ENCODE peak calls at places on chromosomes 11 and 22, in six cellular contexts. V, H, I, L, U and K are unnamed samples.

GRCh38 chr11:121681536-121681935 is 228.8 kb upstream of the SORL1-AS1 start:
- DNase-seq in V (no peak), H (peak; percentile 40), I (no peak), L (no peak), U (no peak), K (no peak)

GRCh38 chr22:45208993-45209838 is 31.5 kb downstream of the KIAA0930 start:
- DNase-seq in L (peak; percentile 66), I (peak; percentile 55), V (peak; percentile 97), U (no peak), H (peak; percentile 91), K (peak; percentile 92)

GRCh38 chr11:127273593-127274327 is 273.2 kb upstream of the KIRREL3 start:
- DNase-seq in L (no peak), I (no peak), H (no peak), U (no peak), V (no peak), K (no peak)

GRCh38 chr11:102138677-102139076 is 28.4 kb downstream of the YAP1 start:
- DNase-seq in L (no peak), I (no peak), U (peak; percentile 46), V (no peak), H (peak; percentile 92), K (peak; percentile 85)

GRCh38 chr22:47586038-47586437 is 823.6 kb downstream of the TBC1D22A start:
- DNase-seq in U (no peak), I (no peak), V (no peak), H (no peak), L (no peak), K (no peak)

GRCh38 chr11:47511927-47512326 is 41.0 kb downstream of the CELF1 start:
- DNase-seq in L (no peak), V (no peak), H (no peak), U (no peak), I (no peak), K (peak; percentile 54)

GRCh38 chr11:128448981-128449713 is 138.2 kb downstream of the ETS1 start:
- DNase-seq in L (no peak), I (no peak), U (no peak), V (no peak), H (no peak), K (no peak)

GRCh38 chr22:39655736-39656285 is 85.3 kb downstream of the CACNA1I start:
- DNase-seq in H (no peak), V (no peak), I (no peak), U (no peak), L (no peak), K (no peak)

GRCh38 chr11:102177974-102178631 is 67.9 kb downstream of the YAP1 start:
- DNase-seq in L (no peak), H (peak; percentile 94), I (no peak), U (peak; percentile 68), V (no peak), K (peak; percentile 97)

GRCh38 chr11:17827006-17827405 is 92.4 kb downstream of the KCNC1 start:
- DNase-seq in L (no peak), H (no peak), U (no peak), I (peak; percentile 21), V (no peak), K (no peak)

GRCh38 chr11:77113382-77114088 is 10.9 kb downstream of the OMP start:
- DNase-seq in H (peak; percentile 38), V (peak; percentile 75), U (no peak), L (peak; percentile 61), I (peak; percentile 31), K (peak; percentile 50)

GRCh38 chr11:130583866-130584265 is 135.4 kb downstream of the ADAMTS15 start:
- DNase-seq in L (no peak), H (no peak), I (no peak), V (no peak), U (no peak), K (no peak)

GRCh38 chr11:74278721-74279148 is 32.7 kb downstream of the P4HA3 start:
- DNase-seq in V (no peak), L (no peak), H (peak; percentile 100), U (no peak), I (no peak), K (peak; percentile 88)

GRCh38 chr11:104614117-104614716 is 284.0 kb downstream of the CASP12 start:
- DNase-seq in V (no peak), U (no peak), L (no peak), I (no peak), H (no peak), K (no peak)

GRCh38 chr11:10461276-10461790 is 6.3 kb downstream of the AMPD3 start:
- DNase-seq in L (peak; percentile 12), H (no peak), V (no peak), I (no peak), U (no peak), K (no peak)

GRCh38 chr11:30876656-30877371 is 290.7 kb upstream of the MPPED2 start:
- DNase-seq in U (no peak), V (no peak), I (no peak), L (no peak), H (no peak), K (no peak)

GRCh38 chr11:19093976-19094375 is 23.0 kb upstream of the ZDHHC13 start:
- DNase-seq in I (no peak), H (no peak), V (no peak), L (no peak), U (peak; percentile 47), K (peak; percentile 66)

GRCh38 chr11:16191212-16191851 is 165.0 kb downstream of the SOX6 start:
- DNase-seq in U (no peak), V (no peak), L (no peak), H (peak; percentile 18), I (no peak), K (no peak)

GRCh38 chr22:27670701-27671412 is 130.7 kb downstream of the MN1 start:
- DNase-seq in L (peak; percentile 87), H (no peak), V (peak; percentile 78), I (peak; percentile 90), U (no peak), K (peak; percentile 42)

GRCh38 chr11:19218801-19219460 is 17.1 kb upstream of the CSRP3 start:
- DNase-seq in I (no peak), L (no peak), U (no peak), H (no peak), V (no peak), K (no peak)

GRCh38 chr22:42964994-42965699 is 49.8 kb downstream of the PACSIN2 start:
- DNase-seq in V (no peak), U (no peak), H (peak; percentile 45), I (no peak), L (peak; percentile 54), K (peak; percentile 29)

GRCh38 chr11:114183041-114183511 is 113.1 kb upstream of the NNMT start:
- DNase-seq in H (no peak), I (no peak), U (no peak), L (no peak), V (no peak), K (peak; percentile 17)

GRCh38 chr22:43631201-43631600 is 180.9 kb downstream of the EFCAB6 start:
- DNase-seq in H (no peak), L (no peak), I (no peak), U (no peak), V (no peak), K (no peak)

GRCh38 chr11:93659841-93660240 is 1.6 kb upstream of the CEP295 start:
- DNase-seq in H (peak; percentile 36), I (no peak), V (no peak), L (no peak), U (no peak), K (no peak)

GRCh38 chr11:32435511-32435946 is at the start of gene WT1:
- DNase-seq in I (no peak), L (peak; percentile 82), U (no peak), H (no peak), V (peak; percentile 84), K (no peak)

GRCh38 chr11:106724293-106724892 is 293.9 kb downstream of the GUCY1A2 start:
- DNase-seq in I (no peak), U (peak; percentile 44), L (no peak), H (peak; percentile 6), V (no peak), K (peak; percentile 35)

GRCh38 chr11:16456366-16456765 is 100.0 kb upstream of the SOX6 start:
- DNase-seq in U (no peak), V (no peak), L (no peak), H (peak; percentile 11), I (no peak), K (no peak)

DNA sequence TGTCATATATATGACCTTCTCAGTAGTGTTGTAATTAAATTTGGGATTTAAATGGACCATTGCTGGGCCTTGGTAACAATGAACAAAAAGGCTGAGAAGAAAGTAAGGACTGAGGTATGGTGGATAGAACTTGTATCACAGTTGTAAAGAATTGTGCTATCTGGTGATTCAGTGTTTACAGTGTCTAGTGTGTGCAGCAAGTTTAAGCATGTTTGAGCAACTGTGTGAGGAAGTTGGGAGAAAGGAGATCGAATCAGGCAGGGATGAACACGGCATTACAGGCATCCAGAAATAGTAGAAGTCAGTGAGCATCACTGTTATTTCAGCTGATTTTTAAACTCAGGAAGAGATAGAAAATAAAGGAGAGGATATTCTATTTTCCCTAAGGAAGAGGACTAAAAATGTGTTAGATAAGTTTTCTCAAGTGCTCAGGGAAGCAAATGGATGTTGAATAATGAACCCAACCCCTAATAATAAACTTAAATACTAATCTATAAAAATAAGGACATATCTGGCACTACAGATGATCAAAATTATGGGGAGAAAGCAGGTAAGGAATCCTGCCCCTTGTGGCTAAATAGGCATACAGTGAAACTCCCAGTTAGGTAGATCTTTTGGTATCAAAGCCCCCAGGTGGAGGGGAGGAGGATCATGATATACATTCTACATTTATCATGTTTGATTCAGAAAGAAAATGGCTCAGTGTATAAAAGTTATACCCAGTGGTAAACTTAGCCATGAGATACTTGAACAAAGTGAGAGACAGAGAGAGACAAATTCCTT is 361.0 kb upstream of the ANO3 start:
- DNase-seq in L (no peak), H (no peak), I (no peak), V (no peak), U (no peak), K (no peak)
- H3K14ac ChIP-seq in L (no peak overlapping the region), H (no peak overlapping the region), I (no peak overlapping the region), V (no peak overlapping the region), U (no peak overlapping the region), K (no peak overlapping the region)

GRCh38 chr11:117232022-117232878 is at the start of the genes PCSK7 and RNF214:
- DNase-seq in H (peak; percentile 61), V (peak; percentile 88), L (peak; percentile 82), I (peak; percentile 88), U (peak; percentile 56), K (peak; percentile 76)
- H2AK5ac ChIP-seq in H (peak within 1 kb of the TSS; percentile 90), V (peak within 1 kb of the TSS; percentile 9), L (no peak within 1 kb of the TSS), I (peak within 1 kb of the TSS; percentile 20), U (peak within 1 kb of the TSS; percentile 96), K (peak within 1 kb of the TSS; percentile 3)

DNA sequence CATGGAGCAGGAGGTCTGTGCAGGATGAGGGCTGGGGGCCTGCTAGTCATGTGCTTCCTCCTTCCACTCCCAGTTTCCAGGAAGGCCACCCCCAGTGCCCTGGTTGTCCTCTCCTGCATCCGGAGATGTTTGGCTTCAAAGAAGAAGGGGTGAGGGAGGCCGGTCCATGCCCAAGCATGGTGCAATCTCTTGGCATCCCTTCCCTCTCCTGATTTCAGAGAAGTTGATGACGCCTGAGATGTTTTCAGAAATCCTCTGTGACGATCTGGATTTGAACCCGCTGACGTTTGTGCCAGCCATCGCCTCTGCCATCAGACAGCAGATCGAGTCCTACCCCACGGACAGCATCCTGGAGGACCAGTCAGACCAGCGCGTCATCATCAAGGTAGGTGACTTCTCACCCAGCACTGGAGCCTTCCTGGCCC is 22.2 kb downstream of the DERL3 start:
- DNase-seq in I (no peak), V (no peak), U (peak; percentile 98), L (peak; percentile 17), H (no peak), K (no peak)
- H3K14ac ChIP-seq in I (no peak overlapping the region), V (no peak overlapping the region), U (no peak overlapping the region), L (no peak overlapping the region), H (no peak overlapping the region), K (no peak overlapping the region)

GRCh38 chr11:123179571-123179970 is 15.5 kb downstream of the CLMP start:
- DNase-seq in I (no peak), V (no peak), L (no peak), U (no peak), H (no peak), K (no peak)
- H2AK5ac ChIP-seq in I (no peak overlapping the region), V (no peak overlapping the region), L (no peak overlapping the region), U (no peak overlapping the region), H (no peak overlapping the region), K (no peak overlapping the region)